ENCODE peak calls at places on chromosomes 3 and 15, in six cellular contexts. H is breast epithelium; Y is cardiac muscle cell; L is CD8-positive, alpha-beta T cell; E is heart left ventricle; G is transverse colon. W is an unnamed sample. For H3K9me3, the result is how much of the 10 kb centered on the place peaks cover.

GRCh38 chr3:119378259-119378658 is 84.1 kb downstream of the ARHGAP31 start:
- DNase-seq in H (no peak), Y (no peak), L (no peak), E (no peak), G (no peak), W (no peak)

GRCh38 chr3:76811418-76811817 is 228.5 kb upstream of the ROBO2 start:
- DNase-seq in H (no peak), Y (no peak), L (no peak), E (no peak), G (no peak), W (no peak)

GRCh38 chr3:53170325-53171108 is 9.5 kb downstream of the PRKCD start:
- DNase-seq in H (no peak), Y (peak), L (no peak), E (peak), G (peak), W (no peak)

GRCh38 chr3:171404376-171404982 is 55.7 kb downstream of the TNIK start:
- DNase-seq in H (no peak), Y (peak), L (no peak), E (no peak), G (no peak), W (no peak)

GRCh38 chr3:125072310-125072709 is 16.5 kb upstream of the HEG1 start:
- DNase-seq in H (no peak), Y (peak), L (no peak), E (no peak), G (no peak), W (no peak)

GRCh38 chr15:72890043-72890442 is 106.5 kb upstream of the ADPGK start:
- DNase-seq in H (no peak), Y (peak), L (no peak), E (no peak), G (no peak), W (no peak)

GRCh38 chr3:38552364-38552763 is 56.2 kb downstream of the EXOG start:
- DNase-seq in H (no peak), Y (no peak), L (no peak), E (peak), G (no peak), W (no peak)

GRCh38 chr3:170907519-170908234 is 760 bp downstream of the EIF5A2 start:
- DNase-seq in H (no peak), Y (peak), L (no peak), E (no peak), G (no peak), W (no peak)

GRCh38 chr3:65401359-65401810 is 637.3 kb downstream of the MAGI1 start:
- DNase-seq in H (no peak), Y (no peak), L (no peak), E (no peak), G (no peak), W (no peak)

GRCh38 chr15:59701880-59702279 is 12.8 kb upstream of the BNIP2 start:
- DNase-seq in H (no peak), Y (no peak), L (no peak), E (no peak), G (no peak), W (no peak)

GRCh38 chr15:52076889-52077781 is 35.4 kb downstream of the BCL2L10 start:
- DNase-seq in H (no peak), Y (peak), L (no peak), E (no peak), G (peak), W (no peak)

GRCh38 chr15:31405200-31405929 is 78.7 kb downstream of the KLF13 start:
- DNase-seq in H (no peak), Y (no peak), L (no peak), E (no peak), G (no peak), W (no peak)

GRCh38 chr3:108096506-108097325 is 5.9 kb upstream of the CD47 start:
- DNase-seq in H (no peak), Y (no peak), L (no peak), E (no peak), G (no peak), W (no peak)

GRCh38 chr3:108159128-108159527 is 63.1 kb downstream of the IFT57 start:
- DNase-seq in H (no peak), Y (peak), L (no peak), E (no peak), G (no peak), W (no peak)

GRCh38 chr3:157335677-157336076 is 101.0 kb upstream of the PTX3 start:
- DNase-seq in H (no peak), Y (peak), L (no peak), E (no peak), G (no peak), W (no peak)

GRCh38 chr15:65245096-65245849 is 34.0 kb upstream of the CILP start:
- DNase-seq in H (no peak), Y (peak), L (no peak), E (peak), G (peak), W (peak)

GRCh38 chr15:26651909-26652308 is 121.0 kb downstream of the GABRB3 start:
- DNase-seq in H (no peak), Y (no peak), L (no peak), E (no peak), G (no peak), W (no peak)

GRCh38 chr15:89167267-89168176 is 53.9 kb downstream of the RLBP1 start:
- DNase-seq in H (no peak), Y (peak), L (no peak), E (no peak), G (no peak), W (no peak)

GRCh38 chr3:12430086-12430485 is 54.2 kb upstream of the TSEN2 start:
- DNase-seq in H (no peak), Y (no peak), L (no peak), E (no peak), G (no peak), W (no peak)

GRCh38 chr3:115148142-115148790 is 1.2 kb upstream of the ZBTB20 start:
- DNase-seq in H (no peak), Y (peak), L (no peak), E (no peak), G (no peak), W (no peak)

GRCh38 chr3:110567032-110567431 is 504.6 kb upstream of the NECTIN3 start:
- DNase-seq in H (no peak), Y (no peak), L (no peak), E (no peak), G (no peak), W (no peak)

GRCh38 chr3:129015388-129016105 is 14.4 kb downstream of the EFCC1 start:
- DNase-seq in H (no peak), Y (peak), L (peak), E (peak), G (peak), W (peak)

GRCh38 chr15:29677871-29678431 is 144.3 kb downstream of the TJP1 start:
- DNase-seq in H (no peak), Y (no peak), L (no peak), E (no peak), G (peak), W (no peak)

GRCh38 chr15:60791216-60791615 is 312.3 kb upstream of the ICE2 start:
- DNase-seq in H (no peak), Y (peak), L (no peak), E (no peak), G (no peak), W (no peak)

GRCh38 chr3:66778107-66778506 is 220.0 kb upstream of the KBTBD8 start:
- DNase-seq in H (no peak), Y (no peak), L (no peak), E (no peak), G (no peak), W (no peak)
- H3K9me3 ChIP-seq in H (under half), Y (under half), L (under half), E (under half), G (under half), W (under half)

GRCh38 chr3:9888540-9888939 is 1.9 kb upstream of the JAGN1 start:
- DNase-seq in H (no peak), Y (no peak), L (no peak), E (no peak), G (no peak), W (no peak)

GRCh38 chr3:9887478-9887877 is 2.9 kb upstream of the JAGN1 start:
- DNase-seq in H (no peak), Y (no peak), L (no peak), E (no peak), G (no peak), W (no peak)

GRCh38 chr3:9891072-9891622 is 737 bp downstream of the JAGN1 start:
- DNase-seq in H (no peak), Y (no peak), L (no peak), E (no peak), G (no peak), W (no peak)

GRCh38 chr3:9889405-9889804 is 1.0 kb upstream of the JAGN1 start:
- DNase-seq in H (no peak), Y (no peak), L (no peak), E (no peak), G (no peak), W (no peak)

DNA sequence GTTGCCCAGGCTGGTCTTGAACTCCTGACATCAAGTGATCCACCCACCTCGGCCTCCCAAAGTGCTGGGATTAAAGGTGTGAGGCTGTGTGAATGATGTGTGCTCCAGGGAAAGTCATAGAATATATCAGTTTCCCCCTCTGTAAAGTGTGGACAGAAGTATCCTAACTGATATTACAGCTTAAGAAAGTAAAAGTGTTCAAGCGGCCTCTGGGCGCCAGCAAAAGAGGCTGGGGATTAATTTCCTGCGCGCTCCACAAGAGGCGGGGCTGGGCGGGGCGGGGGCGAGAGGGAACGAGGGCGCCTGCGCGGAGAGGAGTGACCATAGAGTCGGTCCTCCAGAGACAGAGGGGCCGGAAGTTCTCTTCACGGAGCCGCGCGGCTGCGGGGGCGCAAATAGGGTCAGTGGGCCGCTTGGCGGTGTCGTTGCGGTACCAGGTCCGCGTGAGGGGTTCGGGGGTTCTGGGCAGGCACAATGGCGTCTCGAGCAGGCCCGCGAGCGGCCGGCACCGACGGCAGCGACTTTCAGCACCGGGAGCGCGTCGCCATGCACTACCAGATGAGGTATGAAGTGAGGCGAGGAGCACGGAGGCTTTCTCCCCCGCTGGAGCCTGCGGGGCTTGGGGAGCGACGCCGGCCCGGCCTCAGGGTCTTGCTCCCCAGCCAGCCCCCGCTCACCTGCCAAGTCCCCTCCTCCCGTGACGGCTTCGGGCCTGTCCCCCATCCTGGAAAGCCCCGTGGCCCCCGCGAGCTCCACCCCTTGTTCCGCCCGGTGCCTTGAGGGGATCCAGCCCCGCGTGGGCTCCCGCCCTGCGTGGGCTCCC is at the start of gene JAGN1:
- DNase-seq in H (peak), Y (peak), L (peak), E (peak), G (peak), W (peak)
- TF ChIP-seq CTCF in H (no peak), Y (no peak), L (no peak), E (no peak), G (no peak), W (peak)

GRCh38 chr15:25236861-25237155 is 202.0 kb downstream of the UBE3A start:
- DNase-seq in H (no peak), Y (no peak), L (no peak), E (no peak), G (no peak), W (no peak)

GRCh38 chr15:25234831-25235230 is 204.0 kb downstream of the UBE3A start:
- DNase-seq in H (no peak), Y (no peak), L (no peak), E (no peak), G (no peak), W (no peak)

GRCh38 chr15:25233766-25234350 is 205.0 kb downstream of the UBE3A start:
- DNase-seq in H (no peak), Y (no peak), L (no peak), E (no peak), G (no peak), W (no peak)

GRCh38 chr15:25236143-25236860 is 202.5 kb downstream of the UBE3A start:
- DNase-seq in H (no peak), Y (no peak), L (no peak), E (no peak), G (no peak), W (no peak)

DNA sequence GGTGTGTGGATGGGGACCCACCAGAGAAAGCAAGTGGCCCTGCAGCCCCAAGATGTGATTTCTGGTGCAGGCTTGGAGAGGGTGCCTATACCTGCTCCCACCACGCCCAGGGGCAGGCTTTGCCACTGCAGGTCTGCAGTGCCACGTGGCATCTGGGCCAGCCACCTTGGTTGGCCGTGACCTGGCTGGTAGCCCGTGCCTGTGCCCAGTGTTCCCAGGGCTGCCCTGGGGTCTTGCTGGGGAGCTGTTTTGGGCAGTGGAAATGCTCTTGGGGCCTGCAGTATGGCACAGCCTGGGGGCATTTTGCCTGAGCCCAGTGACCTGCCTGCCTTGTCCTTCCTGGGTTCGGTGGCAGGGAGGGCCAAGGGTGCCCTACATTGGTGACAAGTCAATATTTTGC is 203.4 kb downstream of the UBE3A start:
- DNase-seq in H (no peak), Y (no peak), L (no peak), E (no peak), G (no peak), W (no peak)
- H3K9me3 ChIP-seq in H (half or more), Y (under half), L (under half), E (under half), G (under half), W (under half)

GRCh38 chr15:56653082-56653481 is 80.2 kb downstream of the ZNF280D start:
- DNase-seq in H (no peak), Y (no peak), L (no peak), E (no peak), G (no peak), W (no peak)

GRCh38 chr15:56654216-56654615 is 79.1 kb downstream of the ZNF280D start:
- DNase-seq in H (no peak), Y (no peak), L (no peak), E (no peak), G (no peak), W (no peak)

GRCh38 chr15:56659197-56659596 is 74.1 kb downstream of the ZNF280D start:
- DNase-seq in H (no peak), Y (no peak), L (no peak), E (no peak), G (no peak), W (no peak)

GRCh38 chr15:56654624-56655023 is 78.7 kb downstream of the ZNF280D start:
- DNase-seq in H (no peak), Y (peak), L (no peak), E (no peak), G (no peak), W (no peak)

GRCh38 chr15:56653787-56654186 is 79.5 kb downstream of the ZNF280D start:
- DNase-seq in H (no peak), Y (peak), L (no peak), E (no peak), G (no peak), W (no peak)
- TF ChIP-seq CTCF in H (no peak), Y (no peak), L (no peak), E (no peak), G (no peak), W (no peak)

DNA sequence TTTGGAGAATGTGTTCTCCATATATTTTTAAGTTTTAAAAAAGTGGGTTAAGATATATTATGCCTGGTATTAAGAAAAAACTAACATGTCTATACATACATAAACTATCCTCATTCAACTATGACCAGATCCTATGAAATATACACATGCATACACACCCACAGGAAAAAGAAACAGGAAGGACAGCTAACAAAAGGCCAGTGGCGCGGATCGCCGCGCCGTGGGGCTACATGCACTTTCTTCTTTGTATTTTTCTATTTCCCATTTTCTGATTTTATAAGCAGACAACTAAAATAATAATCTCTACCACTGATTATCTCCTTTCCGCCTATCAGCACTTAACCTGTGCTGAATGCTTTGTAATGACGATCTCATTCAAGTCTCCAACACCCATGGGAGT is 160.1 kb downstream of the OR4M2 start:
- DNase-seq in H (no peak), Y (no peak), L (no peak), E (no peak), G (no peak), W (no peak)
- H3K9me3 ChIP-seq in H (under half), Y (under half), L (under half), E (under half), G (under half), W (under half)

GRCh38 chr15:74438206-74438605 is 4.4 kb upstream of the SEMA7A start:
- DNase-seq in H (no peak), Y (no peak), L (no peak), E (no peak), G (no peak), W (no peak)
- TF ChIP-seq CTCF in H (no peak), Y (no peak), L (no peak), E (no peak), G (no peak), W (no peak)

DNA sequence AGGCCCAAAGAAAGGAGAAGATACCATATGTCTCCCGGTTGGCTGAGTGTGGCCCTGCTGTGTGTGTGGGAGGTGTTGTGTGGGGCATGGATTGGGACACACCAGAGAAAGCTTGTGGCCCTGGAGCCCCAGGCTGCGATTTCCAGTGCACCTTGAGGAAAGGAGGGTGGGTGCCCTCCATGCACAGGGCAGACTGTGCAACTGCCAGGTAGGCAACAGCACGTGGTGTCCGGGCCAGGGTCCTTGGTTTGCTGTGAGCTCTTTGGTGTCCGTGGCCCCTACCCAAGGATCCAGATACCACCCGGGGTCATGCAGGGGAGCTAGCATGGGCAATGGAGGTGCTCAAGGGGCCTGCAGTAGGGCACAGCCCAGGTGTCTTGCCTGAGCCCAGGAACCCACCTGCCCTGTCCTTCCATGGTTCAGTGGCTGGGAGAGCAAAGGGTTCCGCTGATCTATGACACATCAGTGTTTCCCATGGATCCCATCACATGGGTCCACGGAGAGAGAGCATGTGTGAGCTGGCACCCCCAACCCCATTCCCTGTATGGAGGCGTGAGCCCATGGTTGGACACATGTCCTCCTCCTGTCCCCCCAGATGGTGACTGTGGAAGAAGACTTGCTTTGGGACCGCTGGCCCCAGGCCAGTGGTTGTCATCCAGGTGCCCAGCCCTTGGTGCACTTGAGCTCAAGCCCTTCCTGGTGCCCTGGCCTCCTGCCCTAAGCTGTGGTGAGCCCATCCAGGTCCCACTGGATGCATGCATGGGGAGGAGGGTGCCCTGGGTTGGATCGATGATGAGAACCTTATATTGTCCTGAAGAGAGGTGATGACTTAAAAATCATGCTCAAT is 223.4 kb downstream of the SNRPN start:
- DNase-seq in H (peak), Y (no peak), L (no peak), E (peak), G (peak), W (peak)
- H3K9me3 ChIP-seq in H (half or more), Y (under half), L (under half), E (under half), G (under half), W (half or more)

GRCh38 chr3:137962251-137962650 is 47.7 kb upstream of the CLDN18 start:
- DNase-seq in H (no peak), Y (no peak), L (no peak), E (no peak), G (no peak), W (no peak)

GRCh38 chr3:137958635-137959034 is 51.3 kb upstream of the CLDN18 start:
- DNase-seq in H (no peak), Y (no peak), L (no peak), E (no peak), G (no peak), W (no peak)
- TF ChIP-seq CTCF in H (no peak), Y (no peak), L (no peak), E (no peak), G (no peak), W (no peak)

GRCh38 chr15:20367093-20367492 is 174.5 kb downstream of the GOLGA6L6 start:
- DNase-seq in H (no peak), Y (no peak), L (no peak), E (no peak), G (no peak), W (no peak)

GRCh38 chr15:20368974-20369373 is 172.6 kb downstream of the GOLGA6L6 start:
- DNase-seq in H (no peak), Y (no peak), L (no peak), E (no peak), G (no peak), W (no peak)
- H3K9me3 ChIP-seq in H (under half), Y (under half), L (under half), E (under half), G (under half), W (under half)

GRCh38 chr15:37720267-37720666 is 214.2 kb upstream of the TMCO5A start:
- DNase-seq in H (no peak), Y (no peak), L (no peak), E (no peak), G (no peak), W (no peak)
- TF ChIP-seq CTCF in H (no peak), Y (no peak), L (no peak), E (no peak), G (no peak), W (no peak)

W was measured in heart right ventricle.